ENCODE peak calls at places on chromosomes 5 and 9, in five cellular contexts. S is aorta; K is NCI-H1092; L is sigmoid colon; J is stimulated activated CD4-positive, alpha-beta T cell treated with anti-CD3 and anti-CD28 coated beads, Interleukin-4, amount 100 ng/mL, for 1 hour. C is an unnamed sample.

GRCh38 chr9:81207651-81208050 is 481.7 kb downstream of the TLE1 start:
- DNase-seq in J (no peak), K (no peak), S (no peak), L (no peak), C (no peak)

GRCh38 chr9:3441197-3441816 is 84.5 kb downstream of the RFX3 start:
- DNase-seq in S (peak; percentile 47), K (peak; percentile 5), L (no peak), J (peak; percentile 54), C (no peak)

GRCh38 chr9:3012245-3012644 is 168.3 kb upstream of the PUM3 start:
- DNase-seq in L (no peak), J (no peak), K (no peak), S (no peak), C (no peak)

GRCh38 chr5:40089269-40089668 is 590.4 kb upstream of the PTGER4 start:
- DNase-seq in S (no peak), J (no peak), L (no peak), K (no peak), C (no peak)

GRCh38 chr5:34891981-34892380 is 23.3 kb downstream of the RAD1 start:
- DNase-seq in J (no peak), K (no peak), S (no peak), L (no peak), C (no peak)

GRCh38 chr9:28270156-28270555 is 696.9 kb upstream of the C9orf72 start:
- DNase-seq in K (no peak), S (no peak), J (no peak), L (no peak), C (no peak)

GRCh38 chr9:137436761-137437600 is 4.2 kb downstream of the ENTPD8 start:
- DNase-seq in J (no peak), S (peak; percentile 43), L (no peak), K (no peak), C (no peak)

GRCh38 chr5:51495672-51496071 is 112.4 kb downstream of the ISL1 start:
- DNase-seq in J (no peak), S (no peak), K (no peak), L (no peak), C (no peak)

GRCh38 chr9:108776920-108777650 is 78.7 kb downstream of the ACTL7B start:
- DNase-seq in K (no peak), S (no peak), L (no peak), J (no peak), C (no peak)

GRCh38 chr5:172758077-172758835 is 12.7 kb downstream of the DUSP1 start:
- DNase-seq in L (peak; percentile 64), K (no peak), S (peak; percentile 79), J (no peak), C (no peak)

GRCh38 chr9:35845824-35846771 is 17.1 kb downstream of the TMEM8B start:
- DNase-seq in S (no peak), K (no peak), L (peak; percentile 60), J (no peak), C (no peak)

GRCh38 chr5:11608530-11608929 is 295.7 kb downstream of the CTNND2 start:
- DNase-seq in K (no peak), S (no peak), J (no peak), L (no peak), C (no peak)

GRCh38 chr5:42217791-42218190 is 205.4 kb upstream of the GHR start:
- DNase-seq in J (no peak), K (no peak), L (no peak), S (no peak), C (no peak)

GRCh38 chr5:129656952-129657351 is 90.9 kb upstream of the MINAR2 start:
- DNase-seq in K (no peak), J (no peak), S (no peak), L (no peak), C (no peak)

GRCh38 chr9:116736406-116736805 is 49.3 kb downstream of the TRIM32 start:
- DNase-seq in K (no peak), S (no peak), L (no peak), J (no peak), C (no peak)

GRCh38 chr5:134224905-134225779 is 731 bp downstream of the PPP2CA start:
- DNase-seq in L (peak; percentile 81), K (peak; percentile 37), J (peak; percentile 68), S (peak; percentile 68), C (peak; percentile 51)

GRCh38 chr9:91572044-91572443 is 148.4 kb upstream of the NFIL3 start:
- DNase-seq in L (no peak), J (no peak), K (no peak), S (no peak), C (no peak)

GRCh38 chr5:68352166-68352565 is 136.6 kb downstream of the PIK3R1 start:
- DNase-seq in K (no peak), L (no peak), J (no peak), S (no peak), C (no peak)

GRCh38 chr5:111984044-111984443 is 227.1 kb upstream of the NREP start:
- DNase-seq in J (no peak), K (no peak), S (no peak), L (no peak), C (no peak)

GRCh38 chr9:89548210-89548609 is 50.3 kb upstream of the SEMA4D start:
- DNase-seq in L (no peak), S (no peak), J (no peak), K (no peak), C (no peak)

GRCh38 chr5:14268738-14269137 is 125.6 kb downstream of the TRIO start:
- DNase-seq in J (no peak), L (no peak), S (peak; percentile 56), K (no peak), C (no peak)